ENCODE peak calls at places on chromosomes 16 and 17, in six cellular contexts. U, T, Z, K, B and I are unnamed samples.
A peak's percentile ranks its signal among the peaks of the same experiment; 100 is the strongest.

GRCh38 chr17:55437165-55437605 is 15.6 kb upstream of the MMD start:
- DNase-seq in K (no peak), B (no peak), U (no peak), Z (no peak), T (peak; percentile 35), I (no peak)

GRCh38 chr16:86322283-86322682 is 188.0 kb upstream of the FOXF1 start:
- DNase-seq in T (no peak), U (no peak), Z (no peak), K (no peak), B (no peak), I (no peak)

GRCh38 chr16:17348826-17349225 is 121.9 kb downstream of the XYLT1 start:
- DNase-seq in B (no peak), Z (no peak), K (no peak), U (no peak), T (no peak), I (no peak)

GRCh38 chr17:56593741-56594527 is 435 bp downstream of the NOG start:
- DNase-seq in K (peak; percentile 66), U (peak; percentile 80), T (peak; percentile 74), Z (peak; percentile 38), B (peak; percentile 79), I (peak; percentile 2)

GRCh38 chr16:410516-411178 is 9.0 kb downstream of the DECR2 start:
- DNase-seq in K (no peak), U (no peak), T (no peak), B (no peak), Z (no peak), I (no peak)

GRCh38 chr16:56911771-56912541 is 20.0 kb upstream of the HERPUD1 start:
- DNase-seq in T (peak; percentile 16), U (peak; percentile 87), K (no peak), Z (peak; percentile 52), B (no peak), I (no peak)

GRCh38 chr16:89115216-89115949 is 21.7 kb downstream of the ACSF3 start:
- DNase-seq in T (peak; percentile 37), U (peak; percentile 88), K (no peak), Z (peak; percentile 75), B (peak; percentile 61), I (no peak)

GRCh38 chr17:74271902-74272563 is 2.0 kb upstream of the DNAI2 start:
- DNase-seq in Z (peak; percentile 26), T (peak; percentile 93), B (no peak), U (peak; percentile 70), K (no peak), I (no peak)

GRCh38 chr17:17807440-17807839 is 29.3 kb downstream of the SREBF1 start:
- DNase-seq in Z (no peak), T (no peak), K (no peak), U (no peak), B (no peak), I (no peak)

GRCh38 chr16:70692130-70692470 is 6.2 kb upstream of the MTSS2 start:
- DNase-seq in Z (no peak), U (no peak), K (no peak), B (no peak), T (no peak), I (no peak)

GRCh38 chr17:74454197-74455024 is 12.0 kb upstream of the CD300A start:
- DNase-seq in B (peak; percentile 69), K (peak; percentile 55), U (peak; percentile 77), T (peak; percentile 95), Z (peak; percentile 91), I (no peak)

GRCh38 chr16:22070361-22071351 is 21.7 kb upstream of the VWA3A start:
- DNase-seq in K (no peak), T (no peak), Z (peak; percentile 40), B (peak; percentile 58), U (peak; percentile 58), I (peak; percentile 41)

GRCh38 chr16:88639231-88640038 is 1.1 kb downstream of the IL17C start:
- DNase-seq in Z (no peak), K (no peak), U (no peak), B (no peak), T (peak; percentile 80), I (no peak)

GRCh38 chr17:17387461-17388362 is 84.5 kb downstream of the NT5M start:
- DNase-seq in Z (no peak), K (peak; percentile 75), B (peak; percentile 69), U (no peak), T (peak; percentile 63), I (peak; percentile 3)

GRCh38 chr17:73429440-73430164 is 117.8 kb upstream of the CDC42EP4 start:
- DNase-seq in K (peak; percentile 47), U (peak; percentile 48), Z (peak; percentile 76), T (peak; percentile 79), B (peak; percentile 59), I (peak; percentile 74)

GRCh38 chr16:11278681-11279628 is 2.2 kb downstream of the PRM1 start:
- DNase-seq in T (no peak), K (no peak), U (no peak), B (no peak), Z (no peak), I (no peak)

GRCh38 chr17:70564006-70564620 is 394.8 kb downstream of the KCNJ2 start:
- DNase-seq in B (no peak), K (no peak), U (peak; percentile 55), T (no peak), Z (no peak), I (no peak)

GRCh38 chr17:14197582-14197981 is 39.1 kb downstream of the CDRT15 start:
- DNase-seq in K (no peak), U (no peak), B (no peak), Z (no peak), T (no peak), I (no peak)

GRCh38 chr17:13996758-13997157 is 72.5 kb upstream of the COX10 start:
- DNase-seq in B (no peak), K (no peak), U (no peak), Z (no peak), T (no peak), I (no peak)

GRCh38 chr17:83051423-83052240 is 27.8 kb upstream of the METRNL start:
- DNase-seq in T (peak; percentile 96), Z (peak; percentile 97), U (peak; percentile 93), K (peak; percentile 82), B (peak; percentile 95), I (peak; percentile 91)

GRCh38 chr17:30236807-30237206 is 1.3 kb upstream of the SLC6A4 start:
- DNase-seq in B (peak; percentile 30), U (peak; percentile 27), T (peak; percentile 56), K (no peak), Z (peak; percentile 44), I (no peak)

GRCh38 chr17:72031219-72031906 is 89.5 kb upstream of the SOX9 start:
- DNase-seq in K (no peak), U (no peak), T (no peak), B (no peak), Z (no peak), I (no peak)

GRCh38 chr17:72305472-72305871 is 184.7 kb downstream of the SOX9 start:
- DNase-seq in K (no peak), Z (no peak), T (no peak), B (no peak), U (no peak), I (no peak)

GRCh38 chr17:32777436-32777835 is 99.5 kb downstream of the MYO1D start:
- DNase-seq in K (no peak), U (peak; percentile 5), Z (no peak), B (peak; percentile 51), T (no peak), I (no peak)

GRCh38 chr17:56389356-56389755 is 204.1 kb upstream of the NOG start:
- DNase-seq in T (no peak), U (no peak), B (no peak), K (no peak), Z (no peak), I (no peak)

GRCh38 chr16:85947511-85948509 is 48.8 kb downstream of the IRF8 start:
- DNase-seq in B (no peak), K (no peak), Z (no peak), U (no peak), T (no peak), I (no peak)

GRCh38 chr17:78769200-78769773 is 12.8 kb downstream of the CYTH1 start:
- DNase-seq in T (no peak), U (no peak), Z (no peak), K (no peak), B (no peak), I (no peak)

GRCh38 chr17:48123111-48123510 is 15.5 kb downstream of the SNX11 start:
- DNase-seq in Z (no peak), U (no peak), K (no peak), T (no peak), B (no peak), I (no peak)

GRCh38 chr17:57463103-57463885 is 207.0 kb downstream of the MSI2 start:
- DNase-seq in B (peak; percentile 80), Z (no peak), T (peak; percentile 65), K (peak; percentile 40), U (peak; percentile 95), I (no peak)

GRCh38 chr16:86387461-86388440 is 122.6 kb upstream of the FOXF1 start:
- DNase-seq in K (no peak), T (no peak), U (peak; percentile 100), Z (no peak), B (peak; percentile 83), I (no peak)

GRCh38 chr16:66578596-66579531 is at the start of gene CMTM2:
- DNase-seq in B (no peak), Z (no peak), T (no peak), K (no peak), U (peak; percentile 28), I (no peak)
- H3K4me3 ChIP-seq in B (no peak within 1 kb of the TSS), Z (peak within 1 kb of the TSS; percentile 32), T (no peak within 1 kb of the TSS), K (no peak within 1 kb of the TSS), U (no peak within 1 kb of the TSS), I (no peak within 1 kb of the TSS)

DNA sequence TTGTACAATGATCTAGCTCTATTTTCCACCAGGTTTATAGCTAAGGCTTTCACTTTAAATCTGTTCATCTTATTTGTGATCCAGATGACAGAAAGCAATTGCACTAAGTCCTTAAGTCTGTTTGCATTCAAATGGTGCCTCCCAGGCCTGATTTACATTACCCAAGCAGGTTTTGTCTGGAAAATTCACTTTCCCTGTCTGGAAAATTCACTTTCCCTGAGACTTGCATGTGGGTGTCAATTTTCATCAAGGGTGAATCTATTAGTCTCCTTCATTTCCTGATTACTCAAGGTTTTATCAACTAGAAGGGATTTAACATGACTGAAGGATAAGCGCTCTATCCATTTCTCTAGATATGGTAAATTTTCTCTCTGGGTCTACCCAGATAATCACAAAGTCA is 1480.2 kb upstream of the GOT2 start:
- DNase-seq in B (no peak), Z (no peak), K (no peak), T (no peak), U (no peak), I (no peak)
- TF ChIP-seq CTCF in B (no peak), Z (no peak), K (no peak), T (no peak), U (no peak), I (no peak)

DNA sequence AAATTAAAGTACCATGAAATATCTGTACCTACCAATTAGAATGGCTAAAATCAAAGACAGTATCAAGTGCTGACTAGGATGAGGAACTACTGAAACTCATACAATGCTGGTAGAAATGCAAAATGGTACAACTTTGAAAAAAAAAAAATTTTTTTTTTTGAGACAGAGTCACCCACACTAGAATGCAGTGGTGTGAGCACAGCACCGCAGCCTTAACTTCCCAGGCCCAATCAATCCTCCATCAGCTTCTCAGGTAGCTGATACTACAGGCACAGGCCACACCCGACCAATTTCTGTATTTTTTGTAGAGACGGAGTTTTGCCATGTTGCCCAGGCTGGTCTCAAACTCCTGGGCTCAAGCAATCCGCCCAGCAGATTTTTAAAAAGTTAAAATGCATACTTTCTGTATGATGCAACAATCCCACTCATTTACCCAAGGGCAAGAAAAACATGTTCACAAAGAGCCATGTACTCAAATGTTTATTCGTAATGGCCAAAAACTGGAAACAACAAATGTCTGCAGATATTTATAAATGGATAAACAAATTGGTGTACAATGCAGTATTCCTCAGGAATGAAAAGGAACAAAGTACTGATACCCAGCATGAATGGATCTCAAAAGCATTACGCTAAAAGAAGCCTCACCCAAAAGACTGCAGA is 8.7 kb downstream of the SMURF2 start:
- DNase-seq in Z (no peak), K (no peak), B (peak; percentile 53), T (no peak), U (peak; percentile 58), I (no peak)
- H3K4me3 ChIP-seq in Z (no peak overlapping the region), K (no peak overlapping the region), B (peak overlapping the region; percentile 27), T (no peak overlapping the region), U (no peak overlapping the region), I (no peak overlapping the region)

GRCh38 chr17:5019475-5019956 is 15.7 kb downstream of the SLC52A1 start:
- DNase-seq in U (no peak), T (no peak), Z (no peak), K (no peak), B (no peak), I (no peak)
- TF ChIP-seq CTCF in U (no peak), T (no peak), Z (no peak), K (no peak), B (no peak), I (no peak)